ENCODE peak calls at places on chromosomes 3 and 15, in eight cellular contexts. One of them, this sample, is unnamed.

GRCh38 chr3:170220871-170221270 is 1.4 kb upstream of the PRKCI start:
- DNase-seq in AG10803: no peak
- DNase-seq in sigmoid colon: no peak
- DNase-seq in aorta: no peak
- DNase-seq in CD8-positive, alpha-beta memory T cell: no peak
- DNase-seq in Peyer's patch: no peak
- DNase-seq in thyroid gland: no peak
- DNase-seq in cardiac fibroblast: peak; percentile 58
- DNase-seq in this sample: no peak

GRCh38 chr3:55718475-55718874 is 231.4 kb upstream of the WNT5A start:
- DNase-seq in sigmoid colon: no peak
- DNase-seq in CD8-positive, alpha-beta memory T cell: no peak
- DNase-seq in cardiac fibroblast: peak; percentile 47
- DNase-seq in thyroid gland: no peak
- DNase-seq in aorta: no peak
- DNase-seq in AG10803: peak; percentile 66
- DNase-seq in Peyer's patch: no peak
- DNase-seq in this sample: peak; percentile 56

GRCh38 chr3:141421639-141422319 is 53.5 kb downstream of the ZBTB38 start:
- DNase-seq in sigmoid colon: no peak
- DNase-seq in cardiac fibroblast: peak; percentile 80
- DNase-seq in Peyer's patch: no peak
- DNase-seq in thyroid gland: no peak
- DNase-seq in AG10803: peak; percentile 66
- DNase-seq in CD8-positive, alpha-beta memory T cell: no peak
- DNase-seq in aorta: no peak
- DNase-seq in this sample: peak; percentile 72

GRCh38 chr15:72227192-72227586 is 3.8 kb downstream of the PKM start:
- DNase-seq in thyroid gland: no peak
- DNase-seq in AG10803: peak; percentile 79
- DNase-seq in sigmoid colon: no peak
- DNase-seq in Peyer's patch: peak; percentile 65
- DNase-seq in cardiac fibroblast: peak; percentile 93
- DNase-seq in aorta: no peak
- DNase-seq in CD8-positive, alpha-beta memory T cell: peak; percentile 7
- DNase-seq in this sample: peak; percentile 86

GRCh38 chr15:29530966-29531365 is 261.3 kb upstream of the NSMCE3 start:
- DNase-seq in thyroid gland: peak; percentile 65
- DNase-seq in Peyer's patch: no peak
- DNase-seq in AG10803: no peak
- DNase-seq in cardiac fibroblast: no peak
- DNase-seq in CD8-positive, alpha-beta memory T cell: no peak
- DNase-seq in sigmoid colon: no peak
- DNase-seq in aorta: no peak
- DNase-seq in this sample: no peak

GRCh38 chr3:5186854-5187151 is 704 bp upstream of the EDEM1 start:
- DNase-seq in AG10803: peak; percentile 49
- DNase-seq in aorta: no peak
- DNase-seq in thyroid gland: peak; percentile 13
- DNase-seq in Peyer's patch: no peak
- DNase-seq in cardiac fibroblast: peak; percentile 55
- DNase-seq in CD8-positive, alpha-beta memory T cell: no peak
- DNase-seq in sigmoid colon: no peak
- DNase-seq in this sample: peak; percentile 53

GRCh38 chr3:52167240-52167639 is 13.0 kb upstream of the POC1A start:
- DNase-seq in aorta: peak; percentile 51
- DNase-seq in AG10803: no peak
- DNase-seq in CD8-positive, alpha-beta memory T cell: no peak
- DNase-seq in sigmoid colon: peak; percentile 17
- DNase-seq in Peyer's patch: no peak
- DNase-seq in thyroid gland: no peak
- DNase-seq in cardiac fibroblast: no peak
- DNase-seq in this sample: no peak

GRCh38 chr3:150597646-150598045 is 5.5 kb upstream of the SELENOT start:
- DNase-seq in thyroid gland: no peak
- DNase-seq in CD8-positive, alpha-beta memory T cell: no peak
- DNase-seq in cardiac fibroblast: no peak
- DNase-seq in Peyer's patch: no peak
- DNase-seq in AG10803: no peak
- DNase-seq in aorta: no peak
- DNase-seq in sigmoid colon: no peak
- DNase-seq in this sample: no peak

GRCh38 chr15:21261965-21262850 is 178.1 kb downstream of the POTEB3 start:
- DNase-seq in thyroid gland: no peak
- DNase-seq in cardiac fibroblast: no peak
- DNase-seq in sigmoid colon: peak; percentile 64
- DNase-seq in AG10803: no peak
- DNase-seq in Peyer's patch: peak; percentile 47
- DNase-seq in CD8-positive, alpha-beta memory T cell: no peak
- DNase-seq in aorta: peak; percentile 81
- DNase-seq in this sample: peak; percentile 0

GRCh38 chr3:149639093-149639486 is 18.7 kb downstream of the WWTR1 start:
- DNase-seq in thyroid gland: no peak
- DNase-seq in aorta: no peak
- DNase-seq in cardiac fibroblast: no peak
- DNase-seq in AG10803: no peak
- DNase-seq in CD8-positive, alpha-beta memory T cell: no peak
- DNase-seq in sigmoid colon: no peak
- DNase-seq in Peyer's patch: no peak
- DNase-seq in this sample: no peak

GRCh38 chr3:132660056-132660744 is at the start of gene UBA5:
- DNase-seq in AG10803: peak; percentile 63
- DNase-seq in cardiac fibroblast: peak; percentile 78
- DNase-seq in thyroid gland: peak; percentile 75
- DNase-seq in sigmoid colon: peak; percentile 82
- DNase-seq in Peyer's patch: peak; percentile 83
- DNase-seq in aorta: peak; percentile 89
- DNase-seq in CD8-positive, alpha-beta memory T cell: peak; percentile 79
- DNase-seq in this sample: peak; percentile 76

GRCh38 chr15:78302579-78302978 is 3.2 kb upstream of the SKIC8 start:
- DNase-seq in cardiac fibroblast: peak; percentile 92
- DNase-seq in aorta: no peak
- DNase-seq in thyroid gland: no peak
- DNase-seq in sigmoid colon: no peak
- DNase-seq in CD8-positive, alpha-beta memory T cell: no peak
- DNase-seq in AG10803: peak; percentile 97
- DNase-seq in Peyer's patch: no peak
- DNase-seq in this sample: peak; percentile 86

GRCh38 chr15:96042734-96043224 is 287.7 kb upstream of the NR2F2 start:
- DNase-seq in AG10803: no peak
- DNase-seq in sigmoid colon: no peak
- DNase-seq in thyroid gland: no peak
- DNase-seq in cardiac fibroblast: no peak
- DNase-seq in Peyer's patch: no peak
- DNase-seq in CD8-positive, alpha-beta memory T cell: no peak
- DNase-seq in aorta: no peak
- DNase-seq in this sample: no peak

GRCh38 chr15:96046620-96047240 is 283.8 kb upstream of the NR2F2 start:
- DNase-seq in thyroid gland: no peak
- DNase-seq in AG10803: peak; percentile 60
- DNase-seq in sigmoid colon: no peak
- DNase-seq in aorta: no peak
- DNase-seq in Peyer's patch: no peak
- DNase-seq in cardiac fibroblast: no peak
- DNase-seq in CD8-positive, alpha-beta memory T cell: no peak
- DNase-seq in this sample: no peak

GRCh38 chr15:96041982-96042733 is 288.3 kb upstream of the NR2F2 start:
- DNase-seq in AG10803: no peak
- DNase-seq in Peyer's patch: no peak
- DNase-seq in CD8-positive, alpha-beta memory T cell: no peak
- DNase-seq in aorta: no peak
- DNase-seq in thyroid gland: no peak
- DNase-seq in sigmoid colon: no peak
- DNase-seq in cardiac fibroblast: no peak
- DNase-seq in this sample: no peak

GRCh38 chr15:96047255-96047931 is 283.1 kb upstream of the NR2F2 start:
- DNase-seq in cardiac fibroblast: peak; percentile 90
- DNase-seq in sigmoid colon: no peak
- DNase-seq in AG10803: peak; percentile 87
- DNase-seq in CD8-positive, alpha-beta memory T cell: no peak
- DNase-seq in aorta: no peak
- DNase-seq in Peyer's patch: no peak
- DNase-seq in thyroid gland: no peak
- DNase-seq in this sample: peak; percentile 95

DNA sequence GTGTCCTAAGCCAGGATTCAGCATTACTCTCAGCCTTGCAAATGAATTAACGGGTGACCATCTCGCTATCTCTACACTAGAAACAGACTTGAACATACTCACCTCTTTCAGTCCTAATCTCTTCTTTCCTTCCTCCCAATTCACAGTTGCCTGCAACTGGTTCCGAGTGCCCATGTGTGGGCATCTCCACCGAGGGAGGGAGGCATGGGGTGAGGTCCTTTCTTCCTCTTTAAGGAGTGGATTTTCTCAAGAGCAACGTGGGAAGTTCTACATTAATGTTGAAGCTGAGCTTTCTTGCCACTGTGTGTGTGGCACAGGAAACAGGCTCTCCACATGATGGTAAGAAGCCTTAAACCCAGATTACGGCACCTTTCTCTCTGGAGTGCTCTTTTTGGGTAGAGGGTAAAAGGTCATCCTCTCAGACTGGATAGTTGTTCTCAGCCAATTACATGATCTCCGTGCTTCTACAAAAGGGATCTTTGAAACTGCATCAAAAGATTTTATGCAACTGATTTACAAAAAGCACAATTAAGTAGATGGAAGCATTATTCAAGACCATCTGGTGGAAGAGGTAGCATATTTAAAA is 286.8 kb upstream of the NR2F2 start:
- DNase-seq in CD8-positive, alpha-beta memory T cell: no peak
- DNase-seq in sigmoid colon: no peak
- DNase-seq in cardiac fibroblast: no peak
- DNase-seq in thyroid gland: no peak
- DNase-seq in Peyer's patch: no peak
- DNase-seq in aorta: no peak
- DNase-seq in AG10803: no peak
- DNase-seq in this sample: no peak
- H3K4me3 ChIP-seq in CD8-positive, alpha-beta memory T cell: no peak overlapping the region
- H3K4me3 ChIP-seq in sigmoid colon: no peak overlapping the region
- H3K4me3 ChIP-seq in cardiac fibroblast: no peak overlapping the region
- H3K4me3 ChIP-seq in thyroid gland: no peak overlapping the region
- H3K4me3 ChIP-seq in Peyer's patch: no peak overlapping the region
- H3K4me3 ChIP-seq in aorta: no peak overlapping the region
- H3K4me3 ChIP-seq in AG10803: no peak overlapping the region
- H3K4me3 ChIP-seq in this sample: no peak overlapping the region

GRCh38 chr3:144003051-144003450 is 31.4 kb downstream of the DIPK2A start:
- DNase-seq in sigmoid colon: no peak
- DNase-seq in aorta: no peak
- DNase-seq in Peyer's patch: no peak
- DNase-seq in thyroid gland: peak; percentile 7
- DNase-seq in CD8-positive, alpha-beta memory T cell: no peak
- DNase-seq in cardiac fibroblast: no peak
- DNase-seq in AG10803: no peak
- DNase-seq in this sample: no peak

DNA sequence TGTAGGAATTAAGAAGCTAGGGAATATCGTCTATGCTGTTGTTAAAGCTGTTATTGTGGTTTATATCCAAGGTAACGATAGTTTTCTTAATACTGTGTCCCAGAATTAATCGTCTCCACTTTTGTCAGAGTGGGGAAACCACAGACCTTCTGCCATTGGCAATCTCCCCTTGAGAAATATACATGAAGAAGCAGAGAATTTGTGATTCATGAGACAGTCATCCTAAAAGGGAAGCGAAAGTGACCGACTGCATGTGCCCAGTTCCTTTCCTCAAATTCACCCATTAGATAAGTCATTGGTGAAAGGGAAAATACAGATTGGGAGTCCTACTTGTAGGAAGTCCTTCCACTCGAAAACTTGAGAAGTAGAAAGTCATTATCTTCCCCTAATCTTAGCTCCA is 26.6 kb downstream of the DIPK2A start:
- DNase-seq in cardiac fibroblast: peak; percentile 86
- DNase-seq in aorta: no peak
- DNase-seq in sigmoid colon: no peak
- DNase-seq in CD8-positive, alpha-beta memory T cell: no peak
- DNase-seq in AG10803: peak; percentile 28
- DNase-seq in Peyer's patch: no peak
- DNase-seq in thyroid gland: no peak
- DNase-seq in this sample: peak; percentile 86
- H3K4me3 ChIP-seq in cardiac fibroblast: no peak overlapping the region
- H3K4me3 ChIP-seq in aorta: no peak overlapping the region
- H3K4me3 ChIP-seq in sigmoid colon: no peak overlapping the region
- H3K4me3 ChIP-seq in CD8-positive, alpha-beta memory T cell: no peak overlapping the region
- H3K4me3 ChIP-seq in AG10803: no peak overlapping the region
- H3K4me3 ChIP-seq in Peyer's patch: no peak overlapping the region
- H3K4me3 ChIP-seq in thyroid gland: no peak overlapping the region
- H3K4me3 ChIP-seq in this sample: no peak overlapping the region

GRCh38 chr3:184383033-184383740 is 3.3 kb downstream of the CHRD start:
- DNase-seq in thyroid gland: no peak
- DNase-seq in cardiac fibroblast: no peak
- DNase-seq in aorta: peak; percentile 69
- DNase-seq in Peyer's patch: no peak
- DNase-seq in CD8-positive, alpha-beta memory T cell: no peak
- DNase-seq in AG10803: no peak
- DNase-seq in sigmoid colon: no peak
- DNase-seq in this sample: no peak

GRCh38 chr3:184380210-184380626 is 364 bp downstream of the CHRD start:
- DNase-seq in sigmoid colon: peak; percentile 90
- DNase-seq in cardiac fibroblast: peak; percentile 16
- DNase-seq in thyroid gland: peak; percentile 41
- DNase-seq in Peyer's patch: peak; percentile 67
- DNase-seq in AG10803: peak; percentile 31
- DNase-seq in aorta: peak; percentile 93
- DNase-seq in CD8-positive, alpha-beta memory T cell: no peak
- DNase-seq in this sample: peak; percentile 19

GRCh38 chr3:184380627-184381260 is 890 bp downstream of the CHRD start:
- DNase-seq in sigmoid colon: peak; percentile 64
- DNase-seq in thyroid gland: no peak
- DNase-seq in AG10803: no peak
- DNase-seq in aorta: peak; percentile 74
- DNase-seq in Peyer's patch: no peak
- DNase-seq in cardiac fibroblast: no peak
- DNase-seq in CD8-positive, alpha-beta memory T cell: no peak
- DNase-seq in this sample: no peak

GRCh38 chr3:184382326-184383032 is 2.6 kb downstream of the CHRD start:
- DNase-seq in cardiac fibroblast: no peak
- DNase-seq in thyroid gland: no peak
- DNase-seq in sigmoid colon: no peak
- DNase-seq in Peyer's patch: no peak
- DNase-seq in CD8-positive, alpha-beta memory T cell: no peak
- DNase-seq in aorta: peak; percentile 65
- DNase-seq in AG10803: no peak
- DNase-seq in this sample: no peak

GRCh38 chr3:184381261-184382224 is 1.7 kb downstream of the CHRD start:
- DNase-seq in aorta: peak; percentile 82
- DNase-seq in sigmoid colon: peak; percentile 67
- DNase-seq in Peyer's patch: no peak
- DNase-seq in cardiac fibroblast: no peak
- DNase-seq in CD8-positive, alpha-beta memory T cell: no peak
- DNase-seq in AG10803: no peak
- DNase-seq in thyroid gland: no peak
- DNase-seq in this sample: no peak
- H3K4me3 ChIP-seq in aorta: no peak overlapping the region
- H3K4me3 ChIP-seq in sigmoid colon: peak overlapping the region; percentile 58
- H3K4me3 ChIP-seq in Peyer's patch: peak overlapping the region; percentile 56
- H3K4me3 ChIP-seq in cardiac fibroblast: no peak overlapping the region
- H3K4me3 ChIP-seq in CD8-positive, alpha-beta memory T cell: no peak overlapping the region
- H3K4me3 ChIP-seq in AG10803: no peak overlapping the region
- H3K4me3 ChIP-seq in thyroid gland: peak overlapping the region; percentile 43
- H3K4me3 ChIP-seq in this sample: no peak overlapping the region

DNA sequence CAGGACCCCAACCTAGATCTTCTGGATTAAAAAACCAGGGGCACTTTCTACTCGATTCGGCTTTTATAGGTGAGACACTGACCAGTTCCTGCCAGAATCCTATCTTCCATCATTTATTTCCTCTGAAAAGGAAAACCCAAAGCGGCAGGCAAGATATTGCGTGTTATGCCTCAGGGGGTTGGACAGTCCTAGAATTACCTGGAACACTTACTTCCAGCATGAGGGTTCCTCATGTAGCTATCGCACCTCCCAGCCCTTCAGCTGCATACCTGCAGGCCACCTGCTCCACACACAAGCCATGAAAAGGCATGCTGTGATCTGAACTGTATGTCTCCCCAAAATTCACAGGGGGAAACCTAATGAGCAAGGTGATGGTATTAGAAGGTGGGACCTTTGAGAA is 58.3 kb upstream of the DLG1 start:
- DNase-seq in thyroid gland: peak; percentile 47
- DNase-seq in sigmoid colon: no peak
- DNase-seq in AG10803: no peak
- DNase-seq in cardiac fibroblast: no peak
- DNase-seq in CD8-positive, alpha-beta memory T cell: no peak
- DNase-seq in aorta: no peak
- DNase-seq in Peyer's patch: no peak
- DNase-seq in this sample: no peak
- H3K4me3 ChIP-seq in thyroid gland: no peak overlapping the region
- H3K4me3 ChIP-seq in sigmoid colon: no peak overlapping the region
- H3K4me3 ChIP-seq in AG10803: peak overlapping the region; percentile 34
- H3K4me3 ChIP-seq in cardiac fibroblast: no peak overlapping the region
- H3K4me3 ChIP-seq in CD8-positive, alpha-beta memory T cell: no peak overlapping the region
- H3K4me3 ChIP-seq in aorta: peak overlapping the region; percentile 27
- H3K4me3 ChIP-seq in Peyer's patch: no peak overlapping the region
- H3K4me3 ChIP-seq in this sample: no peak overlapping the region

This sample was measured in astrocyte of the spinal cord.